ENCODE peak calls at places on chromosomes 13 and 19, in five cellular contexts. E is stimulated activated naive CD4-positive, alpha-beta T cell; O is HS-27A; R is posterior cingulate gyrus; L is EL. H is an unnamed sample.

GRCh38 chr13:103694033-103694432 is 627.8 kb upstream of the SLC10A2 start:
- DNase-seq in R (no peak), L (no peak), O (no peak), E (no peak), H (no peak)

GRCh38 chr19:3333662-3334061 is 32.7 kb upstream of the NFIC start:
- DNase-seq in E (no peak), L (no peak), R (no peak), O (no peak), H (no peak)

GRCh38 chr19:1837625-1838105 is 10.6 kb downstream of the REXO1 start:
- DNase-seq in O (no peak), E (peak; percentile 58), R (no peak), L (peak; percentile 33), H (peak; percentile 9)

GRCh38 chr13:37144661-37145060 is 39.2 kb upstream of the CSNK1A1L start:
- DNase-seq in O (no peak), E (no peak), R (no peak), L (no peak), H (no peak)

GRCh38 chr13:73168993-73169401 is 110.2 kb downstream of the KLF5 start:
- DNase-seq in L (peak; percentile 59), R (no peak), O (no peak), E (no peak), H (no peak)

GRCh38 chr19:3366104-3366760 is at the start of gene NFIC:
- DNase-seq in L (peak; percentile 91), R (peak; percentile 57), O (peak; percentile 50), E (no peak), H (peak; percentile 27)

GRCh38 chr13:80074143-80074752 is 266.7 kb downstream of the SPRY2 start:
- DNase-seq in L (no peak), O (no peak), E (no peak), R (no peak), H (no peak)

GRCh38 chr19:35222373-35223005 is 6.0 kb downstream of the FAM187B start:
- DNase-seq in L (no peak), R (no peak), O (no peak), E (no peak), H (no peak)

GRCh38 chr13:41053384-41053826 is 7.9 kb upstream of the WBP4 start:
- DNase-seq in L (peak; percentile 34), E (no peak), O (no peak), R (no peak), H (no peak)

GRCh38 chr19:34336781-34337271 is 28.2 kb upstream of the GPI start:
- DNase-seq in L (peak; percentile 41), R (no peak), O (peak; percentile 57), E (peak; percentile 70), H (peak; percentile 41)

GRCh38 chr13:102999498-102999897 is 66.7 kb downstream of the SLC10A2 start:
- DNase-seq in R (no peak), L (no peak), E (no peak), O (no peak), H (no peak)

GRCh38 chr19:38250821-38251563 is 5.2 kb downstream of the PPP1R14A start:
- DNase-seq in L (no peak), R (peak; percentile 60), E (no peak), O (no peak), H (no peak)

GRCh38 chr19:18990128-18990708 is 43.1 kb downstream of the SUGP2 start:
- DNase-seq in L (no peak), E (no peak), R (no peak), O (no peak), H (no peak)

GRCh38 chr13:95256086-95256485 is 45.2 kb downstream of the ABCC4 start:
- DNase-seq in R (no peak), L (peak; percentile 98), O (peak; percentile 86), E (no peak), H (no peak)

GRCh38 chr19:55304279-55304978 is 20.6 kb downstream of the BRSK1 start:
- DNase-seq in R (no peak), L (peak; percentile 30), E (no peak), O (no peak), H (no peak)

GRCh38 chr13:113837554-113838355 is 26.1 kb downstream of the GAS6 start:
- DNase-seq in E (no peak), L (peak; percentile 98), O (peak; percentile 80), R (peak; percentile 84), H (peak; percentile 81)

GRCh38 chr19:42122691-42123607 is 9.3 kb downstream of the POU2F2 start:
- DNase-seq in R (no peak), L (no peak), O (no peak), E (no peak), H (no peak)

GRCh38 chr13:111139874-111140561 is 24.9 kb downstream of the ARHGEF7 start:
- DNase-seq in L (no peak), O (no peak), R (no peak), E (no peak), H (peak; percentile 92)

GRCh38 chr19:24086974-24087595 is at the start of gene ZNF254:
- DNase-seq in R (peak; percentile 90), E (peak; percentile 66), O (peak; percentile 33), L (peak; percentile 96), H (no peak)

GRCh38 chr13:83440465-83440864 is 441.8 kb downstream of the SLITRK1 start:
- DNase-seq in L (no peak), R (no peak), E (no peak), O (no peak), H (no peak)

GRCh38 chr19:50878851-50879250 is 5.6 kb downstream of the KLK2 start:
- DNase-seq in L (no peak), O (no peak), R (no peak), E (no peak), H (no peak)

GRCh38 chr19:2190848-2191455 is 27.2 kb downstream of the DOT1L start:
- DNase-seq in E (no peak), L (no peak), O (no peak), R (no peak), H (no peak)

GRCh38 chr19:3586124-3586626 is 897 bp downstream of the GIPC3 start:
- DNase-seq in E (peak; percentile 39), O (no peak), R (no peak), L (no peak), H (peak; percentile 33)

GRCh38 chr19:15280915-15281683 is 48.9 kb upstream of the EPHX3 start:
- DNase-seq in R (peak; percentile 85), O (no peak), L (peak; percentile 86), E (no peak), H (peak; percentile 76)

GRCh38 chr19:19239675-19240074 is 27.9 kb downstream of the NCAN start:
- DNase-seq in E (no peak), L (no peak), R (no peak), O (no peak), H (no peak)

GRCh38 chr13:20161951-20162300 is 1.1 kb upstream of the GJA3 start:
- DNase-seq in R (no peak), E (no peak), L (no peak), O (no peak), H (no peak)

GRCh38 chr19:49133621-49134454 is 14.5 kb downstream of the PPFIA3 start:
- DNase-seq in L (peak; percentile 70), E (peak; percentile 46), O (no peak), R (no peak), H (peak; percentile 52)